ENCODE peak calls at places on chromosomes 13 and 19, in nine cellular contexts. Y, E, R, Z, H, D, K, J and C are unnamed samples.

GRCh38 chr19:55838906-55839305 is 2.6 kb downstream of the NLRP4 start:
- DNase-seq in K (no peak), R (no peak), J (no peak), H (no peak), Z (no peak), Y (no peak), D (no peak), E (no peak), C (no peak)

GRCh38 chr19:56617531-56617930 is 22.4 kb downstream of the ZNF71 start:
- DNase-seq in Y (no peak), Z (no peak), H (no peak), R (no peak), E (no peak), D (no peak), K (no peak), J (no peak), C (no peak)

GRCh38 chr13:112124100-112124499 is 57.2 kb downstream of the SOX1 start:
- DNase-seq in D (no peak), Y (no peak), H (no peak), R (no peak), K (no peak), E (no peak), Z (no peak), J (no peak), C (no peak)

GRCh38 chr19:6812612-6813011 is 40.1 kb downstream of the VAV1 start:
- DNase-seq in E (no peak), Z (no peak), Y (no peak), J (no peak), H (no peak), R (no peak), D (no peak), K (no peak), C (no peak)

GRCh38 chr19:4557971-4558941 is 1.2 kb downstream of the SEMA6B start:
- DNase-seq in H (peak), Z (no peak), K (peak), Y (peak), D (peak), E (peak), J (no peak), R (peak), C (no peak)

GRCh38 chr13:109786457-109787134 is at the start of gene IRS2:
- DNase-seq in J (peak), E (peak), R (peak), H (peak), K (peak), Y (peak), Z (no peak), D (peak), C (peak)

GRCh38 chr13:75279834-75280369 is 202.1 kb downstream of the TBC1D4 start:
- DNase-seq in H (no peak), R (peak), J (no peak), K (no peak), E (no peak), D (no peak), Y (no peak), Z (peak), C (no peak)

GRCh38 chr19:2042485-2043268 is 8.4 kb downstream of the MKNK2 start:
- DNase-seq in K (no peak), H (peak), E (no peak), D (no peak), Z (no peak), Y (no peak), J (no peak), R (peak), C (no peak)

GRCh38 chr19:33687761-33688656 is 66.3 kb downstream of the CHST8 start:
- DNase-seq in D (no peak), Z (no peak), Y (no peak), J (no peak), K (no peak), H (no peak), R (no peak), E (no peak), C (no peak)

GRCh38 chr19:8544168-8544567 is 30.2 kb upstream of the ZNF414 start:
- DNase-seq in D (no peak), K (no peak), E (no peak), Y (no peak), H (no peak), J (no peak), R (no peak), Z (no peak), C (no peak)

GRCh38 chr13:47798906-47799305 is 202.2 kb downstream of the SUCLA2 start:
- DNase-seq in R (no peak), Y (peak), Z (peak), J (peak), H (no peak), E (no peak), D (peak), K (no peak), C (no peak)

GRCh38 chr19:11141937-11142527 is 13.6 kb downstream of the SPC24 start:
- DNase-seq in Y (peak), Z (peak), K (no peak), D (no peak), H (no peak), R (no peak), E (peak), J (no peak), C (no peak)

GRCh38 chr13:48840366-48840765 is 135.3 kb upstream of the FNDC3A start:
- DNase-seq in D (no peak), Z (no peak), J (no peak), Y (no peak), E (no peak), K (no peak), R (no peak), H (no peak), C (no peak)

GRCh38 chr19:50817941-50818858 is 5.4 kb downstream of the KLK1 start:
- DNase-seq in H (peak), E (peak), Z (no peak), D (peak), R (peak), Y (peak), K (peak), J (no peak), C (no peak)

GRCh38 chr13:67075239-67075638 is 154.9 kb downstream of the PCDH9 start:
- DNase-seq in H (no peak), Z (no peak), J (no peak), D (no peak), R (no peak), E (no peak), K (peak), Y (peak), C (no peak)

GRCh38 chr19:16405091-16405490 is 66.7 kb downstream of the EPS15L1 start:
- DNase-seq in Z (no peak), K (no peak), E (no peak), R (no peak), D (no peak), Y (no peak), J (no peak), H (no peak), C (no peak)

GRCh38 chr13:86946734-86947133 is 724.4 kb upstream of the SLITRK5 start:
- DNase-seq in K (no peak), D (no peak), Z (no peak), J (no peak), Y (no peak), E (no peak), H (no peak), R (no peak), C (no peak)

GRCh38 chr19:18868380-18869230 is 27.4 kb downstream of the CERS1 start:
- DNase-seq in D (no peak), Z (no peak), E (no peak), R (no peak), H (no peak), Y (no peak), J (no peak), K (no peak), C (no peak)
- TF ChIP-seq CTCF in D (no peak), Z (no peak), E (no peak), R (no peak), H (no peak), Y (no peak), J (no peak), K (no peak), C (no peak)

DNA sequence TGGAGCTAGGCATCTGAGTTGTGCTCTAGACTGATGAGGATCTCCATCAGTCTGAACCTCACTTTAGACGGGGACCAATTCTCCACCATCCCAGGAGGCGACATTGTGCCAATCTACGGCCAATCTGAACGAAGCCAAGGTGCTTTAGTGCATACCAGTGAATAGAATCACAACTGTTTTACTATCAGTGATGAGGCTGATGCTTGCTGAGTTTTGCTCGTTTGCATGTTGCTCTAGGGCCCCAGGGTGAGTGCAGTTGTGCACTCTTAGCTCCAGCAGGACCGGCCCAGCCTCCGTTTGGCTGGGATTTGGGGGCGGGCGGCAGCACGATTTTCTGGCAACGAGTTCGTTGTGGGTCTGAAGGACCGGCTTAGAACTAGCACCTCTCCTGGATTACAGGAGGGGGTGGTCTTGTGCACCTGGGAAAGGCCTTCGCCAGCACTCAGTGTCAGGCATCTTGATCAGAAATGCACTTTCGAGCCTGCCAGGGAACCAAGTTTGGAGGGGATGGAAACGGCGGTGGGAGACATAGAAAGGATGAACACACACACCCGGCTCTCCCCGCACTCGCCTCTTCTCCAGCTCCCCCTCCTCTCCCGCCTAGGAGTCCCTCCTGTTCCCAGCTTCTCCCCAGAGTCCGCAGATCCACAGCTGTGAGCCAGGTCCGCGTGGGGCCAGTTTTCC is 4.4 kb downstream of the GSX1 start:
- DNase-seq in J (no peak), D (no peak), R (no peak), E (no peak), H (no peak), K (no peak), Y (no peak), Z (no peak), C (no peak)
- TF ChIP-seq EZH2 in J (peak), D (no peak), R (no peak), E (no peak), H (no peak), K (no peak), Y (no peak), Z (no peak), C (peak)

DNA sequence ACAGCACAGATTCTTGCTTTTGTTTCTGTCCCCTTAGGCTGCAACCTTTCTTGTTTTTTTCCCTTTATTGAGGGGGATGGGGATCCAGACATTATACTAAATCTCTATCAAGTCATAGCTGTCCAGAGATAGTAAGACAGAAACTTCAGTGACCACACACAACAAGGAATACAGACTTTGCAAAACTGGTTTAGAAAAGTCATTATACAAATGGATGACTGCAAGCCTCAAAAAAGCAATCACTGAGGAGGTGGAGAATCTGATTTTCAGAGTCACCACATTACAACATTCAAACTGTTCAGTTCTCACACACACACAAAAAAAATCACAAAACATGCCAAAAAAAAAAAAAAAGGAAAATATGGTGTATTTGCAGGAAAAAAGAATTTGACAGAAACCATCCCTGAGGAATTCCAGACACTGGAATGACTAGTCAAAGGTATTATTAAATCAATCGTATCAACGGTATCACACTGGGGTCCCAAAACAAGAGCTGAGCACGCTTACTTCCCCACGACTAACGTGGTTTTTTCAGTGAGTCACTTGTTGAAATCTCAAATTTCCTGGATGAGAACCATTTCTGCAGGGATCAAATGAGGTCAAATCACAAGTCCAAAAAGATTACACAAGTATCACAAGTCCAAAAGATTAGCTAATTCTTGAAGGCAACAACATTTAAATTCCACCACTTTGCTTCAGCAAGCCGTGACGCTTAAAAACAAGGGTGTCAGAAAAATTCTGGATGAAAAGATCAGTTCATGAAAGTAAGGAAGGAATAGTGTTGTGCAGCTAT is 41.2 kb downstream of the USP12 start:
- DNase-seq in K (no peak), D (no peak), E (no peak), J (peak), R (no peak), H (no peak), Y (peak), Z (no peak), C (peak)
- H3K27ac ChIP-seq in K (no peak), D (no peak), E (peak), J (no peak), R (peak), H (no peak), Y (peak), Z (no peak), C (peak)

DNA sequence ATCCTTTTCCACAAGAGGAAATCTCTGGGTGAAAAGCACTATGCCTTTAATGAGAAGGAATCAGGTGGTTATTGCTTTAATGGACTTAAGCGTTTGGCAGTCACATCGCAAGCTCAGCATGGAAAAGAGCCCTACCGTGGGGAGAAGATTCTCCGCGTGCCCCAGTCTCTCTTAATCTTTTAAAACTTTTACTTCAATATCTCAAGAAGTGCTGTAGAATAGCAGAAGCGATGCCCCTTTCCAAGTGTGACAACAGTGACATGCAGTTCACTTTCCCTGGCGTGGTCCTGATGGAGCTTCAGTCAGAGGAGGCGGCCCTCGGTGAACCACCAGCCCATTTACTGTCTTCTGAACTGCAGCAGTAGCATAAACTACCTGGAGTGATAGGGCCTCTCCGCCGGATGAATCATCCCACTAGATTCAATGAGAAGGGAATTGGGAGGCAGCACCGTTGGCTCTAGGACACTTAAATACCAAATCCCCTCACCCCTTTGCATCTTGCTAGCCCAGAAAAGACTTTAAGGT is 112.7 kb upstream of the GPR12 start:
- DNase-seq in D (no peak), Y (no peak), H (peak), J (no peak), E (no peak), K (no peak), R (no peak), Z (no peak), C (no peak)
- TF ChIP-seq CTCF in D (peak), Y (no peak), H (no peak), J (no peak), E (peak), K (no peak), R (no peak), Z (no peak), C (no peak)

GRCh38 chr19:31491246-31491645 is 142.0 kb upstream of the TSHZ3 start:
- DNase-seq in D (peak), H (no peak), J (peak), R (no peak), K (no peak), Z (no peak), Y (no peak), E (no peak), C (peak)
- TF ChIP-seq EZH2 in D (no peak), H (no peak), J (no peak), R (no peak), K (no peak), Z (no peak), Y (no peak), E (no peak), C (no peak)